ENCODE peak calls at places on chromosomes 11 and 22, in nine cellular contexts. H, E, Z, P, T, B, U, C and W are unnamed samples.

GRCh38 chr11:66280428-66280827 is 2.5 kb downstream of the CNIH2 start:
- DNase-seq in H (no peak), E (no peak), Z (no peak), P (no peak), T (no peak), B (no peak), U (no peak), C (no peak), W (no peak)

GRCh38 chr11:104534268-104534667 is 364.0 kb downstream of the CASP12 start:
- DNase-seq in H (no peak), E (no peak), Z (no peak), P (no peak), T (no peak), B (no peak), U (no peak), C (peak; percentile 89), W (no peak)

GRCh38 chr22:21445437-21446127 is 21.6 kb upstream of the TMEM191C start:
- DNase-seq in H (peak; percentile 30), E (no peak), Z (no peak), P (peak; percentile 71), T (peak; percentile 18), B (peak; percentile 50), U (no peak), C (no peak), W (peak; percentile 3)

GRCh38 chr11:33001281-33001680 is 14.4 kb upstream of the DEPDC7 start:
- DNase-seq in H (no peak), E (no peak), Z (no peak), P (no peak), T (no peak), B (no peak), U (no peak), C (peak; percentile 10), W (no peak)

GRCh38 chr22:30803679-30804078 is 109.0 kb downstream of the OSBP2 start:
- DNase-seq in H (no peak), E (no peak), Z (no peak), P (no peak), T (no peak), B (no peak), U (no peak), C (no peak), W (no peak)

GRCh38 chr11:117825538-117826359 is 1.2 kb upstream of the FXYD2 start:
- DNase-seq in H (no peak), E (no peak), Z (no peak), P (peak; percentile 47), T (peak; percentile 11), B (no peak), U (no peak), C (no peak), W (no peak)

GRCh38 chr11:130761560-130762220 is 154.6 kb downstream of the SNX19 start:
- DNase-seq in H (no peak), E (no peak), Z (no peak), P (no peak), T (no peak), B (no peak), U (no peak), C (no peak), W (no peak)

GRCh38 chr22:36541831-36542391 is 12.9 kb upstream of the EIF3D start:
- DNase-seq in H (no peak), E (no peak), Z (peak; percentile 53), P (no peak), T (peak; percentile 35), B (no peak), U (peak; percentile 65), C (peak; percentile 96), W (no peak)

GRCh38 chr11:12800032-12800671 is 125.9 kb downstream of the TEAD1 start:
- DNase-seq in H (no peak), E (peak; percentile 72), Z (no peak), P (no peak), T (peak; percentile 63), B (no peak), U (no peak), C (peak; percentile 81), W (no peak)

GRCh38 chr11:84648413-84648812 is 978.7 kb downstream of the DLG2 start:
- DNase-seq in H (no peak), E (no peak), Z (peak; percentile 4), P (no peak), T (no peak), B (no peak), U (no peak), C (no peak), W (no peak)

DNA sequence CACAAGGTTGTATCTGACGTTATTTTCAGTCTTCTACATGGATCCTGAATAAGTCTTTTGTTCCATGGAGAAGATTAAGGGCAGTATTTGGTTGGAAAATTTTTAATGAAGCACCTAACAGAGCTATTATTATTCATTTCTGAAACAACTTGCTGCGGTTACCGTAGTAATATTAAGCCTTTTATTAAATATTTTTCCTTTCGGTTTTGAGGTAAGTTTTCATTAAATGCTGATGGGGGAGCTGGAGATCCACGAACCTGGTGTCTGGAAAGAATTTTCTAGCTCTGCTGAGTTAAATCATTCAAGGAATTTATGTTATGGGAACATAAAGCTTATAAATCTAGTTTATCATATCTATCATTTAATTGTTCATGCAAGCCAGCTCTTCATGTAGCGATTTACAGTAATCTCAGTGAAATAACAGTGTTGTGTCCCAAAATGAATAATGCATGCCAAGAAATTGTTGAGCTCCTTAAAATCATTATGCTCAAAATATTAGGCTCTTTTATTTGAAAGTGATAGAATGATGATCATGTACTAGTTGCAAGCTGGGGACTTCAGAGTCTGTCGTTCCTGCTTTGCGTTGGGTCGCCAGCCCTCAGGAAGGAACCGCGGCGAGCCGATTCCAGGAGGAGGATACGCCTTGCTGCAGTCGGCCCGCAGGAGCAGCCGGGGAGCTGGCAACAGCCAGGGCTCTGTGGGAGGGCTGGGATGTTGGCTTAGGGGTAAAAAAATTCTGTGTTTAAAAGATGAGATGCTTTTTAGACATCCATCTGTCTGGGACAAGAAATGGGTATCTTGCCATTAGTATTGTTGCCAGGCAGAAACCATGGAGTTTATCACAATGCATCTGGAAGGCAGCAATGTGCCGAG is 83.1 kb downstream of the TBC1D22A start:
- DNase-seq in H (no peak), E (no peak), Z (peak; percentile 41), P (peak; percentile 62), T (no peak), B (no peak), U (no peak), C (peak; percentile 63), W (no peak)
- H3K4me3 ChIP-seq in H (no peak overlapping the region), E (no peak overlapping the region), Z (no peak overlapping the region), P (peak overlapping the region; percentile 25), T (no peak overlapping the region), B (peak overlapping the region; percentile 24), U (no peak overlapping the region), C (no peak overlapping the region), W (peak overlapping the region; percentile 6)

DNA sequence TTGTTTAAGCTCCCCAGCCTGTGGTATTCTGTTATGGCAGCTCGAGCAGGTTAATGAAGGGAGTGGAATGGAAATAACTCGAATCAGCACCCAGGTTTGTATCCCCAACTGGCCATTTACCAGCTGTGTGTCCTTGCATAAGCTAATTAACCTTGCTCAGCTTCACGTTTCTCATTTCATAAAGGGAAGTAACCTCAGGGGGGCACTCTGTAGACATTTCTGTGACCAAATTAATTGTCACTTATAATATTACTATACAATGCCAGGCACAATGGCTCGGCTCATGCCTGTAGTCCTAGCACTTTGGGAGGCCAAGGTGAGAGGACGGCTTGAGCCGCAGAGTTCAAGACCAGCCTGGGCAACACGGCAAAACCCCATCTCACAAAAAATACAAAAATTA is 13.8 kb downstream of the ADA2 start:
- DNase-seq in H (no peak), E (no peak), Z (no peak), P (no peak), T (no peak), B (peak; percentile 23), U (no peak), C (no peak), W (no peak)
- TF ChIP-seq CTCF in H (no peak), E (no peak), Z (no peak), P (no peak), T (no peak), B (no peak), U (no peak), C (no peak), W (peak; percentile 6)

DNA sequence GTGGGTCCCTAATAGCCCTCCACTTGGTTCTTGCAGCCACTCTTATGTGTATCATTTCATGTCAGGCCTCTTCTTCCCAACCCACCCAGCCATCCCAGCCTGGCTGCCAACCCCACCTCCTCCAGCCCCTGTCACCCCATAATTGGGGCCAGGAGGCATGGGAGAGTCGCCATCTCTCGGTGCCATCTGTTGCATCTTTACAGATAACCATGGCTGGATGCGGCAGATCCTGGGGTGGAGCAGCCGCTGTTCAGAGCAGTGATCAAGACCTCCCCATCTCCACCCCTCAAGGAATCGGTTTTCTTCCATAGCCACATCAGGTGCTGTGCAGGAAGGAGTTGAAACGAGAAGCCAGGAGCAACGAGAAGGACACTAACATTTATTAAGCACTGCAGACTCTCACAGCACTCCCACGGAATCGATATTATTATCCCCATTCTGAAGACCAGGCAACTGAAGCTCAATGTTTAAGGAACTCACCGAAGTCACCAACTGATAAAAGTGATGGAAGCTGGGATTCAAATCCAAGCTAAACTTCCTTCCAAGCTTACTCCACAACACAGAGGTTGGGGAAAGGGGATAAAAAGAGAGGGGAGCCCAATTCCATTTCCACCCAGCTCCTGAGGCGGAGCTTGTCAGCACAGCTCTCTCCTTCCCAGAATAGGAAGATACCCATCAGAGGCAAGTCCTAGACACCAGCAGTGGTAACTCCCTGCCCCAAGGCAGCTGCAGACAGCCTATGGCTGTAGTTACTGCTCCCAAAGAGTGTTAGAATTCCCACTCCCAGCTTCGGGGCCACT is 2.7 kb downstream of the SLC43A1 start:
- DNase-seq in H (no peak), E (no peak), Z (no peak), P (no peak), T (no peak), B (no peak), U (no peak), C (no peak), W (no peak)
- H3K27me3 ChIP-seq in H (no peaks in the 10 kb centered on the region), E (peaks cover 13% of the 10 kb centered on the region), Z (no peaks in the 10 kb centered on the region), P (no peaks in the 10 kb centered on the region), T (no peaks in the 10 kb centered on the region), B (no peaks in the 10 kb centered on the region), U (no peaks in the 10 kb centered on the region), C (no peaks in the 10 kb centered on the region), W (no peaks in the 10 kb centered on the region)

GRCh38 chr11:65225284-65226102 is 36.3 kb upstream of the POLA2 start:
- DNase-seq in H (peak; percentile 72), E (peak; percentile 49), Z (peak; percentile 25), P (no peak), T (peak; percentile 69), B (no peak), U (no peak), C (peak; percentile 52), W (peak; percentile 65)

GRCh38 chr11:65227879-65228278 is 33.9 kb upstream of the POLA2 start:
- DNase-seq in H (no peak), E (no peak), Z (no peak), P (no peak), T (no peak), B (no peak), U (no peak), C (no peak), W (no peak)

GRCh38 chr11:65223031-65223430 is 38.7 kb upstream of the POLA2 start:
- DNase-seq in H (no peak), E (no peak), Z (no peak), P (no peak), T (no peak), B (no peak), U (no peak), C (no peak), W (no peak)

GRCh38 chr11:65224939-65225283 is 36.9 kb upstream of the POLA2 start:
- DNase-seq in H (peak; percentile 83), E (no peak), Z (no peak), P (no peak), T (peak; percentile 56), B (no peak), U (peak; percentile 23), C (peak; percentile 79), W (no peak)

DNA sequence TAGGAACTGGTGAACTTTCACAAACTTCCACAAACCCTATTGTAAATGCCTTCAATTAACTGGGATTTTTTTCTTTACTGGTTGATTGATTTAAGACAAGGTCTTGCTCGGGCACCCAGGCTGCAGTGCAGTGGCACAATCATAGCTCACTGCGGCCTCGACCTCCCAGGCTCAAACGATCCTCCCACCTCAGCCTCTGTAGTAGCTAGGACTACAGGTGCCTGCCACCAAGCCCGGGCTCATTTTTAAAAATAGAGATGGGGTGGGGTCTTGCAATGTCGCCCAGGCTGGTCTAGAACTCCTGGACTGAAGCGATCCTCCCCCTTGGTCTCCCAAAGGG is 35.7 kb upstream of the POLA2 start:
- DNase-seq in H (no peak), E (no peak), Z (no peak), P (no peak), T (no peak), B (no peak), U (no peak), C (no peak), W (no peak)
- H3K4me3 ChIP-seq in H (peak overlapping the region; percentile 28), E (peak overlapping the region; percentile 19), Z (peak overlapping the region; percentile 29), P (peak overlapping the region; percentile 40), T (peak overlapping the region; percentile 41), B (peak overlapping the region; percentile 63), U (peak overlapping the region; percentile 30), C (no peak overlapping the region), W (peak overlapping the region; percentile 19)